ENCODE peak calls at places on chromosomes 13 and 19, in seven cellular contexts. S is CD8-positive, alpha-beta T cell; C is lung; U is mucosa of descending colon; K is BJ; A is brain microvascular endothelial cell; P is H9. J is an unnamed sample.

GRCh38 chr19:4568884-4569283 is 9.4 kb upstream of the SEMA6B start:
- DNase-seq in K (no peak), C (no peak), S (no peak), A (no peak), P (no peak), U (no peak), J (no peak)

GRCh38 chr13:97653741-97654140 is 219.8 kb downstream of the RAP2A start:
- DNase-seq in C (no peak), K (no peak), U (no peak), A (no peak), P (no peak), S (no peak), J (no peak)

GRCh38 chr13:41931337-41931736 is 29.6 kb downstream of the VWA8 start:
- DNase-seq in K (no peak), P (no peak), U (no peak), S (no peak), C (no peak), A (no peak), J (no peak)

GRCh38 chr19:40389404-40390083 is 437 bp downstream of the HIPK4 start:
- DNase-seq in A (no peak), K (no peak), C (no peak), S (no peak), U (no peak), P (no peak), J (no peak)

GRCh38 chr19:57888494-57889231 is at the start of gene ZNF814:
- DNase-seq in P (peak), S (peak), C (peak), K (peak), U (peak), A (peak), J (peak)

GRCh38 chr19:6412111-6412999 is 12.3 kb downstream of the KHSRP start:
- DNase-seq in C (no peak), K (no peak), S (peak), P (peak), A (peak), U (peak), J (peak)

GRCh38 chr13:45107539-45107938 is 12.8 kb upstream of the GTF2F2 start:
- DNase-seq in A (no peak), C (no peak), S (no peak), U (no peak), P (no peak), K (no peak), J (no peak)

GRCh38 chr13:111115051-111115840 is at the start of gene ARHGEF7:
- DNase-seq in K (no peak), P (no peak), C (no peak), S (no peak), U (no peak), A (no peak), J (peak)

GRCh38 chr13:107992542-107992941 is 222.8 kb downstream of the LIG4 start:
- DNase-seq in K (no peak), S (no peak), A (no peak), U (no peak), C (no peak), P (no peak), J (no peak)

GRCh38 chr13:59111711-59112110 is 1052.0 kb downstream of the DIAPH3 start:
- DNase-seq in K (peak), P (no peak), S (no peak), C (no peak), A (peak), U (no peak), J (peak)

GRCh38 chr13:113552786-113553540 is 31.6 kb upstream of the TFDP1 start:
- DNase-seq in C (peak), A (no peak), S (no peak), P (peak), K (no peak), U (no peak), J (no peak)

GRCh38 chr19:45076029-45076850 is at the start of gene ZNF296:
- DNase-seq in A (no peak), S (peak), P (peak), C (peak), K (no peak), U (peak), J (peak)

GRCh38 chr13:64591981-64592380 is 2638.2 kb downstream of the PCDH9 start:
- DNase-seq in S (no peak), U (no peak), A (peak), P (no peak), C (no peak), K (peak), J (no peak)

GRCh38 chr19:45791744-45792481 is 732 bp downstream of the DMWD start:
- DNase-seq in S (no peak), U (no peak), P (no peak), A (no peak), K (no peak), C (no peak), J (no peak)

GRCh38 chr13:111634410-111634809 is 314.0 kb downstream of the TEX29 start:
- DNase-seq in S (no peak), P (peak), A (no peak), U (no peak), K (no peak), C (no peak), J (no peak)

GRCh38 chr13:62302341-62302740 is 886.7 kb upstream of the PCDH20 start:
- DNase-seq in U (no peak), C (no peak), K (no peak), P (no peak), S (no peak), A (no peak), J (no peak)

GRCh38 chr19:14944456-14944855 is 3.2 kb downstream of the OR7C2 start:
- DNase-seq in A (no peak), U (no peak), K (no peak), S (no peak), P (no peak), C (peak), J (no peak)

GRCh38 chr19:7224205-7224833 is 69.9 kb downstream of the INSR start:
- DNase-seq in S (no peak), K (no peak), A (no peak), P (no peak), U (peak), C (peak), J (no peak)

GRCh38 chr19:30076101-30076551 is 134.1 kb downstream of the URI1 start:
- DNase-seq in S (no peak), A (no peak), K (no peak), C (no peak), P (peak), U (no peak), J (no peak)

GRCh38 chr13:46473806-46474205 is 79.2 kb upstream of the LRCH1 start:
- DNase-seq in K (no peak), A (no peak), P (no peak), C (no peak), S (no peak), U (no peak), J (no peak)

GRCh38 chr13:40181203-40181845 is 485.1 kb downstream of the FOXO1 start:
- DNase-seq in A (peak), K (no peak), C (no peak), S (no peak), P (no peak), U (no peak), J (no peak)

GRCh38 chr19:38209671-38210457 is 14.2 kb downstream of the DPF1 start:
- DNase-seq in U (peak), C (peak), P (peak), S (no peak), K (no peak), A (no peak), J (peak)

GRCh38 chr19:38210458-38210987 is 13.5 kb downstream of the DPF1 start:
- DNase-seq in S (no peak), P (peak), A (no peak), C (no peak), U (no peak), K (no peak), J (peak)

GRCh38 chr19:38209152-38209551 is 14.9 kb downstream of the DPF1 start:
- DNase-seq in K (no peak), U (no peak), S (no peak), C (no peak), A (no peak), P (peak), J (no peak)

GRCh38 chr19:38211779-38212178 is 12.2 kb downstream of the DPF1 start:
- DNase-seq in U (no peak), C (no peak), K (no peak), P (peak), A (no peak), S (no peak), J (no peak)

DNA sequence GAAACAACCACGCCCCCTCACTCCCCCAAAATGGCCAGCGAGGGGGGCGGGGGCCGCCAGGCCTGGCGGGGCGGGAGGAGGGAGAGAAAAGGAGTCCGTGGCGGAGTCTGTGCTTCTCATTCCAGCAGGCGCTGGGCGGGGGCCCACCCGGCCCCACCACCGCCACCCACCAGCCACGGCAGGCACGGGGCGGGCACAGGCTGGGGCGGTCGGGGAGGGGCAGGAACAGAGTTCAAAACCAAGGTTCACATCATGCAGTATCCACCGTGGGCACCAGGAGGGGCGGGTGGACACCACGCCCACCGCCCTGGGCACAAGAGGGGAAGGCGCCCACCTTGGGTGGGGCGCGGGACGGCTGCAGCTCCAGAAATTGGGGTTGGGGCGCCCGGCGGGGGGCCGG is 12.8 kb downstream of the DPF1 start:
- DNase-seq in U (no peak), A (no peak), S (no peak), C (no peak), K (no peak), P (peak), J (peak)
- TF ChIP-seq CTCF in U (no peak), A (peak), S (peak), C (no peak), K (peak), P (peak), J (peak)

GRCh38 chr13:21677075-21677628 is 6.3 kb downstream of the FGF9 start:
- DNase-seq in C (no peak), P (no peak), A (no peak), U (no peak), K (no peak), S (no peak), J (no peak)

GRCh38 chr13:21675095-21676007 is 4.5 kb downstream of the FGF9 start:
- DNase-seq in P (peak), S (peak), K (no peak), U (peak), A (no peak), C (no peak), J (peak)

GRCh38 chr13:21673592-21674270 is 2.9 kb downstream of the FGF9 start:
- DNase-seq in C (no peak), A (no peak), S (peak), U (peak), K (no peak), P (peak), J (peak)

GRCh38 chr13:21674271-21675009 is 3.6 kb downstream of the FGF9 start:
- DNase-seq in U (peak), P (peak), K (no peak), S (peak), C (no peak), A (no peak), J (peak)

GRCh38 chr13:21676611-21677021 is 5.7 kb downstream of the FGF9 start:
- DNase-seq in A (no peak), P (peak), K (no peak), S (peak), C (no peak), U (peak), J (peak)
- TF ChIP-seq CTCF in A (peak), P (peak), K (peak), S (no peak), C (no peak), U (no peak), J (no peak)

GRCh38 chr19:48308695-48309586 is 16.4 kb upstream of the EMP3 start:
- DNase-seq in C (no peak), S (no peak), A (no peak), P (peak), K (no peak), U (no peak), J (no peak)
- TF ChIP-seq CTCF in C (no peak), S (no peak), A (peak), P (peak), K (peak), U (no peak), J (no peak)

DNA sequence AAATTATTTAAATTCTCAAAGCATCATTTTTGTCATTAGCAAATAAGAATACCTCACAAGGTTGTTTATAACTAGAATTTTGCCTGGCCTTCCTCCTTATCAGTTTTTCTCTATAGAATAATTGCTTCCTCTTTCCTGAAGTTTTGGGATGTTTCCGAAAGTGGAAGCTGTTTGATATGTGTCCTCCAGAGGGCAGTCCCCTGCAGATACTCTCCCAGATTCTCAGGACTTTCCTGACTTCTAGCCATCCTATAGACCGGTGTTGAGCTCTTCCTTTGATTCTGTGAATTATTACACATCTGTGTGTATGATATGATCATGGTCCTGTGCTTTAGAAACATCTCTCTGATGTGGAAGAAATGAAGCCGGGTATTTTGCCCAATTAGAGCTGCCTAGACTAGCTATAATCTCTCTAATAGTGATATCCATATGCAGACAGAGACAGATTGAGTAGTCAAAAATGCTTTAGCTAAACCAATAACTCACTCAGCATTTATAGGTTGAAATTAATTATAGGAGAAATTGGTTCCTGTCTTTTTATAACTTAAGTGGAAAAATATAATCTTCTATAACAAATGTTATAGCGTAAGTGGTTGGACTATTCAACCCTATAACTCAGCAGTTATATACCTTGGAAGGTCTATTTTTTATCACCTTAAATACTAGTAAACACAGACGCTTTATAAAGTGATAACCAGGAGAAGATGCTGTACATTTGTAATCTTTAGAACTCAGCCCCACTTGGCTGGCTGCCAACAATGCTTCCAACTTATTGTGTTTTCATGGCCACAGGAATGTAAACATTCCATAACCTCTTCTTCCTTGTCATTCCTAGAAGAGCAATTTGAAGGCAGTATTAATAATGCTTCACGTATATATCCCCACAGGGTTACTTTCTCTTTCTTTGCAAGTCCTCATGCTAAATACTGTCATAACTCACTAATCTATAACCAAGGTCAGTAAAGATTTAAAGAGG is 201.0 kb upstream of the RXFP2 start:
- DNase-seq in C (no peak), U (peak), S (no peak), K (no peak), A (peak), P (no peak), J (no peak)
- TF ChIP-seq CTCF in C (no peak), U (no peak), S (no peak), K (peak), A (peak), P (peak), J (peak)

DNA sequence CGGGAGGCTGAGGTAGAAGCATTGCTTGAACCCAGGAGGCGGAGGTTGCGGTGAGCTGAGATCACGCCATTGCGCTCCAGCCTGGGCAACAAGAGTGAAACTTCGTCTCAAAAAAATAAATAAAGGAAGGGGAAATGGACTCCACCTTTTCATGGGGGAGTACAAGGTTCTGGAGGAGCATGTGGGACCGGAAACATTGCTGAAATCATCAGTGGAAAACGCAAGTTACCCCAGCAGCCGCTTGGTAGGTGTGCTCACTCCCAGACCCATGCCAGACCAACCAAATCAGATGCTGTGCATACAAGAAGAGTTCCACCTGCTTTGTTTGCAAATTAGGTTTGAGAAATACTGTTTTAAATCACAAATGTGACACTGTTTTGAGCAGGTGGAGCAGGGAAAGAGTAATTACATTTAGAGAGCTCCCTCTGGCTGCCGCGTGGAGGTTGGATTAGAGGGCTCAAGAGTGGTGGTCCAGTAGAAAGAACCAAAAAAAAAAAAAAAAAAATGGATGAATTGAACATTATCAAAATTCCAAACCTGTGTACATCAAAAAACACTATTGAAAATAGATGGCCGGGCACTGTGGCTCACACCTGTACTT is 4.9 kb downstream of the ERICH4 start:
- DNase-seq in K (no peak), U (no peak), C (no peak), S (no peak), A (no peak), P (no peak), J (no peak)
- TF ChIP-seq CTCF in K (no peak), U (no peak), C (no peak), S (no peak), A (no peak), P (peak), J (no peak)

GRCh38 chr19:771332-771785 is 20.4 kb downstream of the MISP start:
- DNase-seq in P (peak), K (no peak), A (peak), C (no peak), U (no peak), S (no peak), J (peak)
- TF ChIP-seq CTCF in P (peak), K (peak), A (peak), C (no peak), U (peak), S (no peak), J (peak)

DNA sequence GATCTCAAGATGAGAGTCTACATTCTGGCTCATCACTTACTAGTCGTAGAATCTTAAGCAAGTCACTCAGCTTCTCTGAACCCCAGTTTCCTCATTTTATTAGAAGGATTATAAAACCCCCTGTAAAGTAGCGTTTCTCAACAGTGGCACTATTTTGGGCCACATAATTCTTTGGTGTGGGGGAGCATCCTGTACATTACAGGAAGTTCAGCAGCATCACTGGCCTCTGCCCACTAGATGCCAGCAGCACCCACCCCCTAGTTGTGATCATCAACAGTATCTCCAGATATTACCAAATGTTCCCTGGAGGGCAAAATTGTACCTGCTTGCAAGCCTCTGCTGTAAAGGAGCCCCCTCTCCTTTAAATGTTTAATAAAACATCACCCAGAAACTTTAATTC is 22.6 kb downstream of the STARD13 start:
- DNase-seq in K (no peak), P (no peak), S (no peak), C (no peak), U (no peak), A (no peak), J (no peak)
- TF ChIP-seq CTCF in K (no peak), P (no peak), S (no peak), C (no peak), U (no peak), A (peak), J (no peak)

GRCh38 chr13:109610517-109610916 is 175.9 kb downstream of the IRS2 start:
- DNase-seq in U (peak), C (peak), K (no peak), S (peak), A (no peak), P (peak), J (peak)
- TF ChIP-seq CTCF in U (peak), C (no peak), K (peak), S (no peak), A (peak), P (peak), J (no peak)

GRCh38 chr13:67223742-67224141 is 6.4 kb downstream of the PCDH9 start:
- DNase-seq in P (no peak), K (no peak), A (no peak), C (no peak), U (no peak), S (no peak), J (no peak)

GRCh38 chr13:67225252-67226159 is 4.6 kb downstream of the PCDH9 start:
- DNase-seq in K (no peak), A (no peak), C (no peak), U (no peak), P (no peak), S (no peak), J (no peak)

GRCh38 chr13:67226686-67227085 is 3.5 kb downstream of the PCDH9 start:
- DNase-seq in P (no peak), A (no peak), C (no peak), U (no peak), K (no peak), S (no peak), J (no peak)

GRCh38 chr13:67223024-67223423 is 7.1 kb downstream of the PCDH9 start:
- DNase-seq in P (no peak), U (no peak), C (no peak), A (no peak), S (no peak), K (peak), J (no peak)

GRCh38 chr13:67224148-67224846 is 5.8 kb downstream of the PCDH9 start:
- DNase-seq in A (peak), C (peak), K (peak), S (peak), U (peak), P (peak), J (peak)
- TF ChIP-seq CTCF in A (peak), C (peak), K (peak), S (peak), U (no peak), P (peak), J (peak)

GRCh38 chr13:80388506-80388905 is 47.6 kb upstream of the SPRY2 start:
- DNase-seq in P (no peak), A (no peak), S (no peak), K (no peak), U (no peak), C (no peak), J (no peak)
- TF ChIP-seq CTCF in P (no peak), A (no peak), S (no peak), K (no peak), U (no peak), C (no peak), J (no peak)

J was measured in nephron progenitor cell.